ENCODE peak calls at places on chromosomes 6 and 20, in four cellular contexts. One of them, this sample, is unnamed.
A peak's percentile ranks its signal among the peaks of the same experiment; 100 is the strongest.

GRCh38 chr20:41482647-41483552 is 116.3 kb upstream of the EMILIN3 start:
- DNase-seq in AG04450: peak; percentile 77
- DNase-seq in pancreas: no peak
- DNase-seq in ovary: no peak
- DNase-seq in this sample: no peak

GRCh38 chr6:79524065-79524464 is 13.2 kb downstream of the LCA5 start:
- DNase-seq in AG04450: no peak
- DNase-seq in pancreas: no peak
- DNase-seq in ovary: no peak
- DNase-seq in this sample: no peak

GRCh38 chr6:36985384-36985962 is 523 bp downstream of the MTCH1 start:
- DNase-seq in AG04450: no peak
- DNase-seq in pancreas: no peak
- DNase-seq in ovary: peak; percentile 59
- DNase-seq in this sample: no peak

GRCh38 chr6:157675859-157676640 is 147.0 kb upstream of the SNX9 start:
- DNase-seq in AG04450: no peak
- DNase-seq in pancreas: no peak
- DNase-seq in ovary: no peak
- DNase-seq in this sample: no peak

GRCh38 chr6:87731818-87732661 is 30.0 kb upstream of the AKIRIN2 start:
- DNase-seq in AG04450: peak; percentile 72
- DNase-seq in pancreas: peak; percentile 86
- DNase-seq in ovary: peak; percentile 87
- DNase-seq in this sample: peak; percentile 82

GRCh38 chr20:1376453-1377270 is 16.2 kb downstream of the FKBP1A start:
- DNase-seq in AG04450: no peak
- DNase-seq in pancreas: no peak
- DNase-seq in ovary: no peak
- DNase-seq in this sample: no peak

GRCh38 chr6:13836170-13836569 is 21.8 kb upstream of the MCUR1 start:
- DNase-seq in AG04450: no peak
- DNase-seq in pancreas: no peak
- DNase-seq in ovary: no peak
- DNase-seq in this sample: no peak

GRCh38 chr6:152338335-152339125 is 298.6 kb downstream of the SYNE1 start:
- DNase-seq in AG04450: no peak
- DNase-seq in pancreas: peak; percentile 10
- DNase-seq in ovary: peak; percentile 68
- DNase-seq in this sample: peak; percentile 60

GRCh38 chr6:75204222-75204958 is 1.5 kb downstream of the COL12A1 start:
- DNase-seq in AG04450: peak; percentile 88
- DNase-seq in pancreas: peak; percentile 59
- DNase-seq in ovary: peak; percentile 90
- DNase-seq in this sample: peak; percentile 70

GRCh38 chr20:51565298-51565697 is 22.8 kb upstream of the NFATC2 start:
- DNase-seq in AG04450: no peak
- DNase-seq in pancreas: no peak
- DNase-seq in ovary: no peak
- DNase-seq in this sample: no peak

GRCh38 chr20:51562334-51563140 is 20.0 kb upstream of the NFATC2 start:
- DNase-seq in AG04450: peak; percentile 83
- DNase-seq in pancreas: peak; percentile 73
- DNase-seq in ovary: peak; percentile 88
- DNase-seq in this sample: peak; percentile 94

GRCh38 chr20:51563597-51564332 is 21.2 kb upstream of the NFATC2 start:
- DNase-seq in AG04450: peak; percentile 51
- DNase-seq in pancreas: peak; percentile 31
- DNase-seq in ovary: peak; percentile 73
- DNase-seq in this sample: peak; percentile 68

GRCh38 chr20:51562027-51562333 is 19.5 kb upstream of the NFATC2 start:
- DNase-seq in AG04450: no peak
- DNase-seq in pancreas: no peak
- DNase-seq in ovary: no peak
- DNase-seq in this sample: no peak

GRCh38 chr20:51563141-51563596 is 20.6 kb upstream of the NFATC2 start:
- DNase-seq in AG04450: no peak
- DNase-seq in pancreas: no peak
- DNase-seq in ovary: peak; percentile 79
- DNase-seq in this sample: no peak
- H3K27ac ChIP-seq in AG04450: peak overlapping the region; percentile 82
- H3K27ac ChIP-seq in pancreas: no peak overlapping the region
- H3K27ac ChIP-seq in ovary: peak overlapping the region; percentile 96
- H3K27ac ChIP-seq in this sample: peak overlapping the region; percentile 79

GRCh38 chr20:51019598-51020592 is 3.0 kb downstream of the KCNG1 start:
- DNase-seq in AG04450: no peak
- DNase-seq in pancreas: no peak
- DNase-seq in ovary: no peak
- DNase-seq in this sample: no peak
- H3K27me3 ChIP-seq in AG04450: peaks cover 2% of the 10 kb centered on the region
- H3K27me3 ChIP-seq in pancreas: no peaks in the 10 kb centered on the region
- H3K27me3 ChIP-seq in ovary: no peaks in the 10 kb centered on the region
- H3K27me3 ChIP-seq in this sample: peaks cover 63% of the 10 kb centered on the region

GRCh38 chr20:47552996-47553395 is 51.3 kb downstream of the NCOA3 start:
- DNase-seq in AG04450: no peak
- DNase-seq in pancreas: no peak
- DNase-seq in ovary: no peak
- DNase-seq in this sample: no peak
- H3K27ac ChIP-seq in AG04450: no peak overlapping the region
- H3K27ac ChIP-seq in pancreas: no peak overlapping the region
- H3K27ac ChIP-seq in ovary: no peak overlapping the region
- H3K27ac ChIP-seq in this sample: no peak overlapping the region

GRCh38 chr20:37914367-37914671 is 11.4 kb downstream of the VSTM2L start:
- DNase-seq in AG04450: no peak
- DNase-seq in pancreas: no peak
- DNase-seq in ovary: no peak
- DNase-seq in this sample: no peak
- H3K27me3 ChIP-seq in AG04450: peaks cover 82% of the 10 kb centered on the region
- H3K27me3 ChIP-seq in pancreas: no peaks in the 10 kb centered on the region
- H3K27me3 ChIP-seq in ovary: no peaks in the 10 kb centered on the region
- H3K27me3 ChIP-seq in this sample: peaks cover 98% of the 10 kb centered on the region

DNA sequence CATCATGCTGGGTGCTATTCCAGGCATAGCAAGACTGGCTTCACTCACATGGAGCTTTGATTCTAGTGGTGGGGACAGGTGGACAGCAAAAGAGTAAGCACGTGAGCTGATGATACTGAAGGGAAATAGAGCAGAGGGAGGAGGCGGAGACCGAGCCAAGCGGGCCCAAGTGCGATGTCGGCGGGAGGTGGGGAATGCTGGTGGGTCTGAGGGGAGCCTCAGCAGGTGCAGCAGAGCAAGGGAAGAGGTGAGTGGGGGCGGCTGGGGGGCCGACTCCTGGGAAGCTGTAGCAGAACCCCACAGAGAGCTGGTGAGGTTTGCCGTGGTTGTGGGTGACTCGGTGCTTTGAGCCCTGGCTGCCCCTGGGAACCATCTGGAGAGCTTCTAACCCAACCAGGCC is 10.2 kb downstream of the RTEL1 start:
- DNase-seq in AG04450: no peak
- DNase-seq in pancreas: no peak
- DNase-seq in ovary: no peak
- DNase-seq in this sample: no peak
- H3K27ac ChIP-seq in AG04450: no peak overlapping the region
- H3K27ac ChIP-seq in pancreas: no peak overlapping the region
- H3K27ac ChIP-seq in ovary: no peak overlapping the region
- H3K27ac ChIP-seq in this sample: no peak overlapping the region

GRCh38 chr20:46276531-46276930 is 31.8 kb downstream of the CDH22 start:
- DNase-seq in AG04450: no peak
- DNase-seq in pancreas: no peak
- DNase-seq in ovary: no peak
- DNase-seq in this sample: no peak

GRCh38 chr20:46272389-46273047 is 35.8 kb downstream of the CDH22 start:
- DNase-seq in AG04450: no peak
- DNase-seq in pancreas: no peak
- DNase-seq in ovary: no peak
- DNase-seq in this sample: no peak

GRCh38 chr20:46275091-46275490 is 33.2 kb downstream of the CDH22 start:
- DNase-seq in AG04450: no peak
- DNase-seq in pancreas: no peak
- DNase-seq in ovary: no peak
- DNase-seq in this sample: no peak

GRCh38 chr20:46270977-46271744 is 37.1 kb downstream of the CDH22 start:
- DNase-seq in AG04450: no peak
- DNase-seq in pancreas: no peak
- DNase-seq in ovary: no peak
- DNase-seq in this sample: no peak

DNA sequence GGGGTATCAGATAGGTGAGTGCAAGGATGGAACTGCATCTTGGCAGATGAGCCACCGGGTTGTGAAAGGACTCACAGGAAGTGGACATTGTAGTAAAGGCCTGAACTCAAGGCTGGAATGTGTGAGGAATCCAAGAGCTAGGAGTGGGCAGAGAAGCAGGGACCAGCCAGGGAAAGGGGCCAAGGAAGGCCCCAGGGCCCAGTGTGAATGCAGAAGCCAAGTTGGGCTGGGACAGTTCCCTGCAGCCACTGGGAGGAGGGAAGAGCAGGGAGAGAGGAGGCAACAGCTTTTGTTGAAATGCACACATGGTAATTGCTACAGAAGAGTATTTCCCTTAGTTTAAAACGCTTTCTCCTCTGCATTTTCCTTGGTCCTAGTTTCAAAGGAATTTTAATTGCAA is 34.6 kb downstream of the CDH22 start:
- DNase-seq in AG04450: no peak
- DNase-seq in pancreas: no peak
- DNase-seq in ovary: no peak
- DNase-seq in this sample: no peak
- H3K27me3 ChIP-seq in AG04450: peaks cover 5% of the 10 kb centered on the region
- H3K27me3 ChIP-seq in pancreas: no peaks in the 10 kb centered on the region
- H3K27me3 ChIP-seq in ovary: no peaks in the 10 kb centered on the region
- H3K27me3 ChIP-seq in this sample: peaks cover 90% of the 10 kb centered on the region

This sample was measured in heart right ventricle.